ENCODE peak calls at places on chromosomes 7 and 10, in four cellular contexts. One of them, this sample, is unnamed.

GRCh38 chr7:49839863-49840262 is 66.4 kb downstream of the VWC2 start:
- DNase-seq in NCI-H1694 treated with DMSO at 0.1 percent for 48 hours: no peak
- DNase-seq in stimulated activated CD8-positive, alpha-beta memory T cell treated with anti-CD3 and anti-CD28 coated beads, Interleukin-12 subunit alpha, Interleukin-12 subunit beta, amount 100 ng/mL, for 4 hours: no peak
- DNase-seq in AML-193: no peak
- DNase-seq in this sample: no peak

GRCh38 chr10:79012567-79012966 is 56.2 kb upstream of the ZMIZ1 start:
- DNase-seq in NCI-H1694 treated with DMSO at 0.1 percent for 48 hours: no peak
- DNase-seq in stimulated activated CD8-positive, alpha-beta memory T cell treated with anti-CD3 and anti-CD28 coated beads, Interleukin-12 subunit alpha, Interleukin-12 subunit beta, amount 100 ng/mL, for 4 hours: no peak
- DNase-seq in AML-193: no peak
- DNase-seq in this sample: no peak

GRCh38 chr10:62457598-62457997 is 83.4 kb downstream of the ZNF365 start:
- DNase-seq in NCI-H1694 treated with DMSO at 0.1 percent for 48 hours: no peak
- DNase-seq in stimulated activated CD8-positive, alpha-beta memory T cell treated with anti-CD3 and anti-CD28 coated beads, Interleukin-12 subunit alpha, Interleukin-12 subunit beta, amount 100 ng/mL, for 4 hours: no peak
- DNase-seq in AML-193: no peak
- DNase-seq in this sample: no peak

GRCh38 chr7:34596887-34597286 is 61.1 kb upstream of the NPSR1 start:
- DNase-seq in NCI-H1694 treated with DMSO at 0.1 percent for 48 hours: peak
- DNase-seq in stimulated activated CD8-positive, alpha-beta memory T cell treated with anti-CD3 and anti-CD28 coated beads, Interleukin-12 subunit alpha, Interleukin-12 subunit beta, amount 100 ng/mL, for 4 hours: no peak
- DNase-seq in AML-193: no peak
- DNase-seq in this sample: no peak

GRCh38 chr7:157394246-157395191 is 57.7 kb downstream of the DNAJB6 start:
- DNase-seq in NCI-H1694 treated with DMSO at 0.1 percent for 48 hours: no peak
- DNase-seq in stimulated activated CD8-positive, alpha-beta memory T cell treated with anti-CD3 and anti-CD28 coated beads, Interleukin-12 subunit alpha, Interleukin-12 subunit beta, amount 100 ng/mL, for 4 hours: no peak
- DNase-seq in AML-193: no peak
- DNase-seq in this sample: no peak

GRCh38 chr10:71212249-71213126 is at the start of gene UNC5B:
- DNase-seq in NCI-H1694 treated with DMSO at 0.1 percent for 48 hours: peak
- DNase-seq in stimulated activated CD8-positive, alpha-beta memory T cell treated with anti-CD3 and anti-CD28 coated beads, Interleukin-12 subunit alpha, Interleukin-12 subunit beta, amount 100 ng/mL, for 4 hours: peak
- DNase-seq in AML-193: no peak
- DNase-seq in this sample: peak

GRCh38 chr10:73648975-73649829 is 6.6 kb downstream of the SYNPO2L start:
- DNase-seq in NCI-H1694 treated with DMSO at 0.1 percent for 48 hours: no peak
- DNase-seq in stimulated activated CD8-positive, alpha-beta memory T cell treated with anti-CD3 and anti-CD28 coated beads, Interleukin-12 subunit alpha, Interleukin-12 subunit beta, amount 100 ng/mL, for 4 hours: no peak
- DNase-seq in AML-193: no peak
- DNase-seq in this sample: no peak

GRCh38 chr7:152054377-152055230 is 29.1 kb downstream of the GALNT11 start:
- DNase-seq in NCI-H1694 treated with DMSO at 0.1 percent for 48 hours: no peak
- DNase-seq in stimulated activated CD8-positive, alpha-beta memory T cell treated with anti-CD3 and anti-CD28 coated beads, Interleukin-12 subunit alpha, Interleukin-12 subunit beta, amount 100 ng/mL, for 4 hours: no peak
- DNase-seq in AML-193: no peak
- DNase-seq in this sample: no peak

GRCh38 chr10:1255166-1255565 is 199.0 kb downstream of the WDR37 start:
- DNase-seq in NCI-H1694 treated with DMSO at 0.1 percent for 48 hours: no peak
- DNase-seq in stimulated activated CD8-positive, alpha-beta memory T cell treated with anti-CD3 and anti-CD28 coated beads, Interleukin-12 subunit alpha, Interleukin-12 subunit beta, amount 100 ng/mL, for 4 hours: no peak
- DNase-seq in AML-193: no peak
- DNase-seq in this sample: no peak

GRCh38 chr10:49539320-49539885 is 482 bp upstream of the ERCC6 start:
- DNase-seq in NCI-H1694 treated with DMSO at 0.1 percent for 48 hours: no peak
- DNase-seq in stimulated activated CD8-positive, alpha-beta memory T cell treated with anti-CD3 and anti-CD28 coated beads, Interleukin-12 subunit alpha, Interleukin-12 subunit beta, amount 100 ng/mL, for 4 hours: no peak
- DNase-seq in AML-193: peak
- DNase-seq in this sample: no peak

GRCh38 chr10:119713744-119714483 is 11.9 kb upstream of the INPP5F start:
- DNase-seq in NCI-H1694 treated with DMSO at 0.1 percent for 48 hours: no peak
- DNase-seq in stimulated activated CD8-positive, alpha-beta memory T cell treated with anti-CD3 and anti-CD28 coated beads, Interleukin-12 subunit alpha, Interleukin-12 subunit beta, amount 100 ng/mL, for 4 hours: no peak
- DNase-seq in AML-193: no peak
- DNase-seq in this sample: no peak

GRCh38 chr7:119640326-119640725 is 632.6 kb upstream of the KCND2 start:
- DNase-seq in NCI-H1694 treated with DMSO at 0.1 percent for 48 hours: no peak
- DNase-seq in stimulated activated CD8-positive, alpha-beta memory T cell treated with anti-CD3 and anti-CD28 coated beads, Interleukin-12 subunit alpha, Interleukin-12 subunit beta, amount 100 ng/mL, for 4 hours: no peak
- DNase-seq in AML-193: no peak
- DNase-seq in this sample: no peak

GRCh38 chr10:48535416-48536225 is 69.3 kb downstream of the ARHGAP22 start:
- DNase-seq in NCI-H1694 treated with DMSO at 0.1 percent for 48 hours: no peak
- DNase-seq in stimulated activated CD8-positive, alpha-beta memory T cell treated with anti-CD3 and anti-CD28 coated beads, Interleukin-12 subunit alpha, Interleukin-12 subunit beta, amount 100 ng/mL, for 4 hours: no peak
- DNase-seq in AML-193: no peak
- DNase-seq in this sample: no peak

GRCh38 chr10:121171825-121172224 is 320.7 kb downstream of the WDR11 start:
- DNase-seq in NCI-H1694 treated with DMSO at 0.1 percent for 48 hours: no peak
- DNase-seq in stimulated activated CD8-positive, alpha-beta memory T cell treated with anti-CD3 and anti-CD28 coated beads, Interleukin-12 subunit alpha, Interleukin-12 subunit beta, amount 100 ng/mL, for 4 hours: no peak
- DNase-seq in AML-193: no peak
- DNase-seq in this sample: no peak

GRCh38 chr10:34766256-34766580 is 48.9 kb downstream of the PARD3 start:
- DNase-seq in NCI-H1694 treated with DMSO at 0.1 percent for 48 hours: peak
- DNase-seq in stimulated activated CD8-positive, alpha-beta memory T cell treated with anti-CD3 and anti-CD28 coated beads, Interleukin-12 subunit alpha, Interleukin-12 subunit beta, amount 100 ng/mL, for 4 hours: no peak
- DNase-seq in AML-193: no peak
- DNase-seq in this sample: no peak

GRCh38 chr10:80541144-80541750 is 3.5 kb downstream of the SH2D4B start:
- DNase-seq in NCI-H1694 treated with DMSO at 0.1 percent for 48 hours: no peak
- DNase-seq in stimulated activated CD8-positive, alpha-beta memory T cell treated with anti-CD3 and anti-CD28 coated beads, Interleukin-12 subunit alpha, Interleukin-12 subunit beta, amount 100 ng/mL, for 4 hours: no peak
- DNase-seq in AML-193: no peak
- DNase-seq in this sample: no peak

GRCh38 chr7:143458263-143458662 is 15.0 kb downstream of the TAS2R60 start:
- DNase-seq in NCI-H1694 treated with DMSO at 0.1 percent for 48 hours: no peak
- DNase-seq in stimulated activated CD8-positive, alpha-beta memory T cell treated with anti-CD3 and anti-CD28 coated beads, Interleukin-12 subunit alpha, Interleukin-12 subunit beta, amount 100 ng/mL, for 4 hours: no peak
- DNase-seq in AML-193: no peak
- DNase-seq in this sample: no peak

This sample was measured in natural killer cell.